ENCODE peak calls at places on chromosomes 4 and X, in five cellular contexts. W is upper lobe of right lung, U is lower leg skin, Q is AG09319, N is T-helper 2 cell. C is an unnamed sample.

GRCh38 chr4:95381843-95382580 is 166.8 kb downstream of the UNC5C start:
- DNase-seq in W (no peak), U (no peak), Q (no peak), N (no peak), C (no peak)

GRCh38 chr4:135250040-135250439 is 1048.5 kb upstream of the PABPC4L start:
- DNase-seq in W (no peak), U (no peak), Q (no peak), N (no peak), C (no peak)

GRCh38 chrX:154549766-154550165 is 2.3 kb downstream of the IKBKG start:
- DNase-seq in W (no peak), U (no peak), Q (no peak), N (no peak), C (no peak)

GRCh38 chrX:19593684-19594083 is 78.4 kb upstream of the MAP3K15 start:
- DNase-seq in W (no peak), U (no peak), Q (peak; percentile 14), N (peak; percentile 9), C (no peak)

GRCh38 chr4:108622022-108622421 is 1.6 kb downstream of the RPL34 start:
- DNase-seq in W (no peak), U (no peak), Q (no peak), N (no peak), C (no peak)

GRCh38 chr4:154490589-154491340 is 834 bp downstream of the DCHS2 start:
- DNase-seq in W (no peak), U (no peak), Q (no peak), N (no peak), C (no peak)

GRCh38 chr4:52822583-52823477 is 39.3 kb upstream of the RASL11B start:
- DNase-seq in W (no peak), U (no peak), Q (peak; percentile 82), N (no peak), C (no peak)

GRCh38 chr4:177436456-177436855 is 5.8 kb downstream of the AGA start:
- DNase-seq in W (no peak), U (no peak), Q (no peak), N (no peak), C (no peak)

GRCh38 chr4:875818-876423 is 50.0 kb upstream of the CPLX1 start:
- DNase-seq in W (no peak), U (no peak), Q (no peak), N (no peak), C (no peak)

GRCh38 chrX:97315939-97316338 is 432.2 kb downstream of the RPA4 start:
- DNase-seq in W (no peak), U (no peak), Q (no peak), N (no peak), C (no peak)

GRCh38 chrX:15451913-15452312 is 41.2 kb downstream of the PIR start:
- DNase-seq in W (no peak), U (no peak), Q (no peak), N (no peak), C (no peak)

GRCh38 chr4:149048451-149049143 is 606.4 kb upstream of the NR3C2 start:
- DNase-seq in W (no peak), U (no peak), Q (no peak), N (no peak), C (no peak)

GRCh38 chr4:83947811-83948210 is 411.9 kb downstream of the GPAT3 start:
- DNase-seq in W (no peak), U (no peak), Q (no peak), N (no peak), C (no peak)

GRCh38 chr4:48149971-48150370 is 15.9 kb upstream of the TXK start:
- DNase-seq in W (no peak), U (no peak), Q (no peak), N (no peak), C (no peak)

GRCh38 chrX:69216446-69216845 is 51.2 kb upstream of the PJA1 start:
- DNase-seq in W (no peak), U (no peak), Q (no peak), N (no peak), C (no peak)

GRCh38 chrX:153727108-153727931 is 2.7 kb downstream of the ABCD1 start:
- DNase-seq in W (peak; percentile 74), U (no peak), Q (no peak), N (no peak), C (no peak)

GRCh38 chr4:151806511-151806927 is 45.7 kb upstream of the GATB start:
- DNase-seq in W (no peak), U (no peak), Q (peak; percentile 20), N (no peak), C (peak; percentile 74)

GRCh38 chr4:74734995-74735394 is 59.3 kb downstream of the BTC start:
- DNase-seq in W (no peak), U (no peak), Q (no peak), N (no peak), C (no peak)

GRCh38 chr4:84263415-84263814 is 235.7 kb downstream of the NKX6-1 start:
- DNase-seq in W (no peak), U (no peak), Q (no peak), N (no peak), C (no peak)

GRCh38 chr4:62344915-62345314 is 1144.8 kb downstream of the ADGRL3 start:
- DNase-seq in W (no peak), U (no peak), Q (no peak), N (no peak), C (no peak)

GRCh38 chr4:89657931-89658700 is 178.8 kb downstream of the SNCA start:
- DNase-seq in W (no peak), U (no peak), Q (peak; percentile 10), N (no peak), C (peak; percentile 3)

GRCh38 chrX:108000751-108001150 is 18.6 kb upstream of the TEX13B start:
- DNase-seq in W (no peak), U (no peak), Q (no peak), N (no peak), C (no peak)

GRCh38 chr4:54781771-54782170 is 124.0 kb downstream of the KIT start:
- DNase-seq in W (no peak), U (no peak), Q (no peak), N (no peak), C (no peak)

GRCh38 chr4:36128689-36129088 is 115.6 kb downstream of the ARAP2 start:
- DNase-seq in W (no peak), U (no peak), Q (no peak), N (no peak), C (no peak)

GRCh38 chrX:150772150-150772970 is 79.2 kb downstream of the MTMR1 start:
- DNase-seq in W (peak; percentile 86), U (peak; percentile 94), Q (peak; percentile 20), N (peak; percentile 55), C (no peak)

GRCh38 chr4:127686656-127687055 is 43.5 kb upstream of the SLC25A31 start:
- DNase-seq in W (no peak), U (no peak), Q (no peak), N (no peak), C (no peak)

C was measured in AG04449.